ENCODE peak calls at places on chromosomes 4 and X, in eight cellular contexts. A, P, H, D, Q, L, V and G are unnamed samples. For H3K4me1, the result is how much of the 10 kb centered on the place peaks cover.

GRCh38 chrX:73615022-73615421 is 52.0 kb downstream of the CHIC1 start:
- DNase-seq in P (no peak), V (no peak), A (no peak), Q (no peak), D (no peak), H (no peak), L (no peak), G (no peak)

GRCh38 chrX:102067966-102068723 is 57.3 kb upstream of the TCEAL2 start:
- DNase-seq in A (no peak), Q (no peak), L (peak), D (no peak), V (peak), P (peak), H (no peak), G (no peak)

GRCh38 chr4:163562496-163562895 is 68.0 kb downstream of the TMA16 start:
- DNase-seq in A (no peak), L (no peak), H (no peak), V (no peak), P (no peak), Q (no peak), D (no peak), G (no peak)

GRCh38 chr4:41550308-41550707 is 12.4 kb downstream of the LIMCH1 start:
- DNase-seq in Q (no peak), L (no peak), A (no peak), V (no peak), H (no peak), D (no peak), P (no peak), G (no peak)

GRCh38 chr4:29326816-29327215 is 1393.4 kb upstream of the PCDH7 start:
- DNase-seq in Q (no peak), V (no peak), P (no peak), D (no peak), A (no peak), H (no peak), L (no peak), G (no peak)

GRCh38 chrX:23890933-23891332 is 16.8 kb downstream of the APOO start:
- DNase-seq in Q (no peak), D (no peak), P (no peak), V (no peak), L (no peak), H (no peak), A (no peak), G (no peak)

GRCh38 chrX:54950730-54951375 is 30.2 kb downstream of the TRO start:
- DNase-seq in Q (no peak), L (no peak), A (no peak), V (no peak), D (no peak), P (no peak), H (no peak), G (no peak)

GRCh38 chr4:119212251-119212963 is at the start of gene USP53:
- DNase-seq in D (peak), Q (peak), P (peak), L (peak), H (peak), V (peak), A (peak), G (peak)

GRCh38 chr4:55348436-55348835 is 2.4 kb downstream of the SRD5A3 start:
- DNase-seq in A (no peak), D (no peak), H (no peak), L (no peak), Q (no peak), P (no peak), V (no peak), G (no peak)

GRCh38 chrX:141814213-141814857 is 23.8 kb upstream of the MAGEC3 start:
- DNase-seq in D (peak), V (no peak), L (no peak), P (no peak), H (no peak), A (peak), Q (no peak), G (no peak)

GRCh38 chrX:155718964-155719586 is 106.3 kb upstream of the TMLHE start:
- DNase-seq in P (no peak), L (no peak), A (no peak), Q (no peak), D (no peak), H (no peak), V (no peak), G (no peak)

GRCh38 chr4:8613421-8614364 is 21.1 kb downstream of the CPZ start:
- DNase-seq in P (no peak), A (no peak), H (no peak), D (no peak), Q (peak), V (no peak), L (no peak), G (no peak)

GRCh38 chr4:36187723-36188333 is 56.5 kb downstream of the ARAP2 start:
- DNase-seq in H (no peak), D (no peak), A (no peak), P (no peak), L (no peak), V (peak), Q (no peak), G (no peak)

GRCh38 chrX:96568088-96568487 is 116.6 kb upstream of the DIAPH2 start:
- DNase-seq in P (no peak), V (no peak), Q (no peak), A (no peak), H (no peak), L (no peak), D (no peak), G (no peak)
- H3K27ac ChIP-seq in P (no peak), V (no peak), Q (no peak), A (no peak), H (no peak), L (no peak), D (no peak), G (no peak)

GRCh38 chr4:926538-926937 is 5.6 kb downstream of the GAK start:
- DNase-seq in L (peak), P (peak), D (peak), V (peak), Q (no peak), H (peak), A (peak), G (no peak)
- TF ChIP-seq EP300 in L (no peak), P (no peak), D (no peak), V (no peak), Q (no peak), H (no peak), A (no peak), G (no peak)

GRCh38 chr4:7439699-7440098 is 5.0 kb upstream of the PSAPL1 start:
- DNase-seq in H (no peak), Q (no peak), A (no peak), V (no peak), P (no peak), D (no peak), L (no peak), G (no peak)
- H3K4me1 ChIP-seq in H (under half), Q (under half), A (under half), V (under half), P (under half), D (under half), L (under half), G (under half)

GRCh38 chr4:102722740-102723139 is 38.0 kb downstream of the MANBA start:
- DNase-seq in Q (no peak), A (no peak), P (no peak), V (no peak), H (no peak), L (no peak), D (no peak), G (no peak)
- H3K27ac ChIP-seq in Q (no peak), A (no peak), P (no peak), V (no peak), H (no peak), L (no peak), D (no peak), G (no peak)

GRCh38 chr4:68288046-68288740 is 42.7 kb upstream of the TMPRSS11B start:
- DNase-seq in D (no peak), P (no peak), V (no peak), H (no peak), A (no peak), L (no peak), Q (no peak), G (no peak)
- TF ChIP-seq EP300 in D (no peak), P (no peak), V (no peak), H (no peak), A (no peak), L (no peak), Q (no peak), G (no peak)